ENCODE peak calls at places on chromosomes 11 and 22, in four cellular contexts. D, R, L and J are unnamed samples.

GRCh38 chr11:86396403-86396802 is 21.7 kb downstream of the CCDC81 start:
- DNase-seq in L (peak), D (no peak), R (peak), J (no peak)

GRCh38 chr11:26442131-26442530 is 110.2 kb downstream of the ANO3 start:
- DNase-seq in L (peak), R (peak), D (no peak), J (no peak)

GRCh38 chr11:94885581-94885980 is 87.8 kb downstream of the CWC15 start:
- DNase-seq in D (no peak), L (no peak), R (no peak), J (no peak)

GRCh38 chr22:43085658-43086606 is 3.3 kb downstream of the TTLL1 start:
- DNase-seq in L (no peak), R (no peak), D (peak), J (no peak)

GRCh38 chr11:11584446-11584810 is 37.4 kb downstream of the GALNT18 start:
- DNase-seq in D (no peak), L (peak), R (peak), J (no peak)

GRCh38 chr11:94002226-94002625 is 18.9 kb upstream of the HEPHL1 start:
- DNase-seq in D (no peak), L (peak), R (peak), J (no peak)

GRCh38 chr22:42446151-42446550 is 13.9 kb upstream of the NFAM1 start:
- DNase-seq in D (no peak), R (no peak), L (no peak), J (no peak)

GRCh38 chr11:64237484-64237951 is 3.1 kb downstream of the VEGFB start:
- DNase-seq in R (no peak), L (no peak), D (no peak), J (no peak)

GRCh38 chr11:40203606-40204005 is 1255.8 kb downstream of the LRRC4C start:
- DNase-seq in L (no peak), R (no peak), D (no peak), J (no peak)

GRCh38 chr11:111917788-111918187 is 925 bp upstream of the C11orf52 start:
- DNase-seq in L (no peak), R (no peak), D (no peak), J (no peak)

GRCh38 chr11:1906146-1906545 is 13.4 kb upstream of the TNNT3 start:
- DNase-seq in L (no peak), R (no peak), D (no peak), J (no peak)

GRCh38 chr22:42263944-42264343 is 6.5 kb downstream of the TCF20 start:
- DNase-seq in D (no peak), L (no peak), R (no peak), J (no peak)

GRCh38 chr22:22242488-22242887 is 2.1 kb upstream of the VPREB1 start:
- DNase-seq in L (no peak), D (no peak), R (no peak), J (no peak)

GRCh38 chr11:82864268-82864667 is 36.0 kb downstream of the PRCP start:
- DNase-seq in L (peak), D (peak), R (no peak), J (peak)

GRCh38 chr11:100774859-100775258 is 87.8 kb downstream of the ARHGAP42 start:
- DNase-seq in D (no peak), L (no peak), R (no peak), J (no peak)

GRCh38 chr11:76740772-76741171 is 42.4 kb upstream of the TSKU start:
- DNase-seq in R (no peak), D (no peak), L (no peak), J (no peak)

GRCh38 chr11:103961010-103961409 is 75.4 kb upstream of the DDI1 start:
- DNase-seq in L (peak), D (no peak), R (peak), J (no peak)

GRCh38 chr11:77154381-77155081 is 26.5 kb downstream of the MYO7A start:
- DNase-seq in D (peak), L (no peak), R (no peak), J (no peak)

GRCh38 chr11:79648766-79649545 is 208.1 kb upstream of the TENM4 start:
- DNase-seq in R (no peak), L (no peak), D (no peak), J (no peak)

GRCh38 chr11:50423208-50423607 is 390.5 kb downstream of the OR4C45 start:
- DNase-seq in L (no peak), D (no peak), R (no peak), J (no peak)

GRCh38 chr11:115500547-115501503 is 3.4 kb downstream of the CADM1 start:
- DNase-seq in L (no peak), R (no peak), D (no peak), J (no peak)

GRCh38 chr11:61679893-61680621 is at the start of gene DAGLA:
- DNase-seq in R (no peak), D (peak), L (peak), J (no peak)

GRCh38 chr11:16154715-16155396 is 201.5 kb downstream of the SOX6 start:
- DNase-seq in R (no peak), L (no peak), D (no peak), J (peak)

GRCh38 chr11:67404515-67405195 is 772 bp downstream of the TBC1D10C start:
- DNase-seq in D (no peak), L (no peak), R (no peak), J (no peak)

GRCh38 chr11:30585067-30585891 is 874 bp downstream of the MPPED2 start:
- DNase-seq in D (peak), R (no peak), L (no peak), J (no peak)

GRCh38 chr11:66718320-66718971 is 10.6 kb downstream of the SPTBN2 start:
- DNase-seq in R (no peak), L (no peak), D (no peak), J (peak)

GRCh38 chr11:33997473-33998347 is 53.8 kb upstream of the CAPRIN1 start:
- DNase-seq in R (no peak), D (no peak), L (no peak), J (peak)
- H3K4me3 ChIP-seq in R (peak), D (no peak), L (no peak), J (peak)

DNA sequence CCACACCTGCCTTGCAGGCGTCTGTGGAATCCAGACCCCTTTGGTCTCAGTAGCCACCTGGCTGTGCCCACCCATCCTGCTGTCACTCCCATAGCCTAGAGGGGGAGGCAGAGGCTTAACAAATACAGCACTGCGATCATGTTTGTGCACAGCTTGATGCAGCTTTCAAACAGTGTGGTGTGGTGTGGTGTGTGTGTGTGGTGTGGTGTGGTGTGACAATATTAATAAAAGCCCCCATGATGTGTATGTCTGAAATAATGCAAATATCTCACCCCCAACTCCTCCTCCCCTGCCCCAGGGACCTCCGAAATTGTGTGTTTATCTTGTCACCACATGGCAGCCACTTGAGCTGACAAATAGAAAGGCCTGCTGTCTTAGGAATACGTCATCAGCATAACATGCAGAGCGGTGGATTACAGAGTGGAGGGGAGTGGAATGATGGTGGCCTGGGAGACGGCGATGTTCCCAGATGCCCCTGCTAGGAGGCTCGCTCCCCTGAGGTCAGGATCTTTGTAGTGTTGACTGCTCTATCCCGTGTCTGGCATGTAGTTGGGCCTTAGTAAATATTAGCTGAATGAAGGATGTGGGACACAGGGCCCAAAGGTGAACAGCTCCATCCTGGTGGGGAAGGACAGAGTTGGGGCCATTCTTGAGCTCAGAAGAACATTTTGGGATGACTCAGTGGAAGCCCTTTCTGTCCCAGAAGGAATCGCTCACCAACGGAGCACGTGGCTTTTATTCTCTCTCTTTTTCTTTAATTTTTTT is 2.8 kb downstream of the PDXP start:
- DNase-seq in D (no peak), L (peak), R (no peak), J (peak)
- H3K4me3 ChIP-seq in D (peak), L (no peak), R (no peak), J (no peak)

DNA sequence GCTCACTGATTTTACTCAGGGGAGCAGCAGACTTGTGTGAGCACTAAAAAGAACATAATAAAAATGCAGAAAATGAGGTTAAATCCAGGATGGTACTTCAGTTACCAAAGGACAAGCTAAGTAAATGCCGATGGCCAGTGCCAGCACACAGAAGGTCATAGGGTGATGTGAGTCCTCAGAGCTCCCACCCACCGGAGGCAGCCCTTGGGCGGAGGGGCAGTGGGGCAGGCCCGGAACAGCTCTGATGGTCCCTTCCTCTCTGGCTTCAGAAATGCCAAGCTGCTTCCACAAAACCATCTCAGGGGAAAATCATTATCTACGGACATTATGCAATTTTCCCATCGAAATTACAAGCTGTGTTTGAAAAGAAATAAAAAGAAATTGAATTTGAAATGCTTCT is 124.5 kb downstream of the RRAS2 start:
- DNase-seq in D (peak), L (no peak), R (no peak), J (no peak)
- H3K4me3 ChIP-seq in D (no peak), L (no peak), R (no peak), J (no peak)

DNA sequence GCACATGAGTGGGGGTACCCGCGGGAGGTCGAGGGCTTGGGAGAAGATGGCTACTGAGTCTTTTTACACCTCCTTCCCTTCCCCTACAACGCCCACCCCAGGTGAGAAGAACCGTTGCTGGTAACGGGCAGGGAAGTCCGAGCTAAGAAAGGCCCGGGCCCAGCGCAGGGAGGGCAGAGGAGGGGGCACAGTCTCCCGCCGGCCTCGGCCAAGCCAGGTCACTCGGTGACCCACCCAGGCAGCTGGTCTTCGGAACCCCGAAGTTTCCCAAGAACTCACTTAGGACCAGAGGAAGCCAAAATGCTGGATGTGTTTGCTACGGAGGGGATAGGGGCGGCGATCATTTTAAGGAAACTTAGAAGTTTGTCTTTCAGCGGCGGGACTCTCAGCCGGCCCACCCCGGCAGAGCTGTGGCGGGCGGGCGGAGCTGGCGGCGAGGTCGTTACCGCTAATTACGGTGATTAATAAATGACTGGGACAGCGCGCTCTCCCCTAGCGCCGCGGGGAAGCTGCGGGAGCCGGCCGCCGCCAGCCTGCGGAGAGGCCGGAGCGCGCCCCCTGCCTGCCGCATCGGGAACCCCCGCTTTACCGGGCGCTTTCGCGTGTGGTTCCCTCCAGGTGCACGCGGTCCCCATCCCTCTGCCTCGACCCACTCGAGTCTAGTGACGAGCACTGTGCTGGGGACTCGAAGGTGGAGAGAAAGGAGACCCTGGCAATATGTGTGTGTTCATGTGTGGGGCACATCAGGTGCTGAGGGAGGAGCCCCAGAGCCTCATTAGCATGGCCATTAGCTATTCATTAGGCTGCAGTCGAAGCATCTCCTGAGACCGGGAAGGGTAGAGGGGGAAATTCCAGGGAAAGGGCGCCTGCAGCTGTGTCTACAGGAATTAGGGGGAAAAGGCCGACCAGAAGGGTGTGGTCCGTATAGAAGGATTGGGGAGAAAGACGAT is 945 bp downstream of the ROBO3 start:
- DNase-seq in L (peak), R (no peak), D (no peak), J (no peak)
- H3K4me3 ChIP-seq in L (peak), R (peak), D (peak), J (peak)

DNA sequence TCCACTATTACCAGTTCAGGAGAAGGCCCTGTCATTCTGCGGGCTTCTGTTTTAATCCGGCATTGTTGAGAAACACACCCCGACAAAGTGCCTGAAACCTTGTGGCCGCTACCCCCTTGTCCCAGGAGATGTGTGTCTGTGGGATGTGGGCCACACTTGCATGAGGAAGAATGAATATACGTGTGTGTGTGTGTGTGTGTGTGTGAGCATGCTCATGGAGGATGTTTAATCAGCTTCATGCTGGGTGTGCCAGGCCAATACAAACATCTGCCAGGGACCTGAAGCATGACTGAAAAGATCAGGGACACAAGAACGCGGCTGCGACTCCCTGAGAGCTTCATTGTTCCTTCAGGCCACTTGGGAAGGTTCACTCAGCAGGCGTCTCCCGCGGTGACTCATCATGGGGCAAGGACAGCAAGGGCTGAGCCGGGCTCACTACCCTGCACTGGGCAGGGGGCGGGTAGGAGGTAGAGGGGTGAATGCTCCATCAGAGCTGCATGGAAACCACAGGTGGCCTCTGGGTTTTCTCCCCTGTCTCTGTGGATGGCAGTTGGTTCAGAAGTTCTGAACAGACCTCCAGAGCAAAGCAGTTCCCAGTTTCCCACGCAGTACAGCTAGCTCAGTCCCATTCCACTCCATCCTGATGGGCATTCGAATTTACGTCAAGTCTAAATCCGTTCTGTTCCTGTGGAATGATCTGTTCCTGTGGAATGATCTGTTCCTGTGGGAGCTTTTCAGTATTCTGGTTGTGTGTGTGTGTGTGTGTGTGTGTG is 7.0 kb upstream of the MALAT1 start:
- DNase-seq in L (peak), D (peak), R (peak), J (peak)
- H3K4me3 ChIP-seq in L (no peak), D (peak), R (no peak), J (no peak)

DNA sequence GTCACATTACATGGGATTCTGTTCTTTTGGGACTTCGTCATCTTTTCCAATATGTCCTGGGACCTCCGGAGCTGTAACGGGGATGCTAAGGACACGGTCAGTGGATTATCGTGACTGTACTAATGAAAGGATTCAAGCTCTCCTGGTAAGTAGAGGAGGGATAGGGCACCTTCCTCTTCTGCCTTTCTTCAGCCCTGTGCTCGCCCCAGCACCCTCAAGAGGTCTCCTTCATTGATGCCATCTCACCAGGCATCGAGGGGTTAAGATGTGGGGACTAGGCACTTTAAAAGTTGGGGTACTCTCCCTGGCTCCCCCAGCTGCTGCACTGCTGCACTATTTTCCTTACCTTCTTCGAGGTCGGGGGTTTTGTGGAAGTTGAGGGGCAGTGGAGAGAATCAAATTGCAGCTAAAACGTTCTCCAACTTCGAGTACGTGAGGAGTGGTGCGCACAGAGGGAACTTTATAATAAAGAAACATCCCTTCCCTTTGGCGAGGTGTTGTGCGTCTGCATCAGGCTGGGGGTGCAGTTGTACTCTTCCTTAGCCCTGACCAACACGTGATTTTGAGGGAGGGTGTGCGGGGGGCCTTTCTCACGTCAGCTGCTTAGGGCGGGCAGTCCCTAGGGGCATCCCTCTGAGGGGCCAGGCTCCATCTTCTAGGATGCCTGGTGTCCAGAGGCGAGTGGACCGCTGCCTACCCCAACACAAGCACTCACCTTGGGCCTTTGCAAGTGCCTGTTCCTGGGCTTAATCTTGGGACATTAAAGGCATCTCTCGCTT is 96.1 kb downstream of the GRAMD1B start:
- DNase-seq in D (no peak), L (no peak), R (no peak), J (no peak)
- H3K4me3 ChIP-seq in D (peak), L (no peak), R (no peak), J (peak)

GRCh38 chr11:60182546-60183330 is at the start of gene MS4A6A:
- DNase-seq in L (no peak), D (no peak), R (no peak), J (no peak)
- H3K4me3 ChIP-seq in L (no peak), D (peak), R (no peak), J (no peak)

DNA sequence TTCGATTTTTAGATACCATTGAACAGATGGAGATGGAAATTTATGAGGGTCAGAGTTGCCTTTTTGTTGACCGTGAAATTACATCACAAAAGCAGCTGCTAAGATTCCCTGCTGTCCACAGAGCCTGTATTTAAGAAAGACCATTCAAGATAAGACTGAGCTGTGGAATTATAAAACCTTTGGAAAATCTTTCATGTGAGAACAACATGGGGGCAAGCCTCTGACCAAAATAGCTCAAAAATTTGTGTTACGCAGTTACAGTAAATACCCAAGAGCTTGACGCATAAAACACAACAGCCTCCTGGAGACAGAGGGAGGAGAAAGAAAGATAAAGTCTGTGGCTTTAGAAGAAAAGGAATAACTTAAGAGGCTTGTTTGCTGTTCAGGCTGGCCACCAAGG is 172.4 kb downstream of the AASDHPPT start:
- DNase-seq in L (no peak), R (peak), D (no peak), J (no peak)
- H3K4me3 ChIP-seq in L (no peak), R (no peak), D (no peak), J (no peak)

DNA sequence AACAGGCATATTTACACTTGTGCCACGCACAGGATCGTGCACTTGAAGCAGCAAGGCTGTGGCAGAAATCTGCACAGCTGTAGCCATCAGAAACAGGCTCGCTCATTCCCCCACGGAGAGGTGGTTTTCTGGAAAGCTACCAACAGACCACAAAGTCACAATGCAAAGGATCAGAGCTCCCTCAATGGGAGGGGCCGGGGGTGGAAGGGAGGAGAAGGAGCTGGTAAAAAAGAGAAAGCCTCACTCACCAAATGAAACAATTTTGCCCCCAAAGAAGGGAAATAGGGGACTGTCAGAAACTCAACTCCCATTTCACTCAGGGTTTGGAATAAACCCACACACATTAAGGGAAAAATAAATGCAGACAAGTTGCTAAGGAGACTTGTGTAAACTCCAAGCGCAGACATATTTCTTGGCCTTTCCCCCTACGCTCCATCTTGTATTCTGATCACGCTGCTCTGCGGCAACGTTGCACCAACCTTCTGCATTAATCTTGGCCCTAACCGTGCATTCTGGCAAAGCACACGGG is 43.2 kb upstream of the BLID start:
- DNase-seq in D (peak), R (peak), L (peak), J (no peak)
- H3K4me3 ChIP-seq in D (peak), R (peak), L (peak), J (peak)